ENCODE peak calls at places on chromosomes 3 and 15, in eight cellular contexts. Z is NCI-H1092, J is T47D, W is psoas muscle, K is anterior cingulate cortex, X is putamen, C is mesenteric fat pad, H is endothelial cell. F is an unnamed sample.
A peak's percentile ranks its signal among the peaks of the same experiment; 100 is the strongest.

GRCh38 chr3:151903501-151903991 is 30.1 kb downstream of the SUCNR1 start:
- DNase-seq in Z (no peak), J (no peak), W (no peak), K (no peak), X (no peak), C (no peak), H (no peak), F (no peak)

GRCh38 chr3:45009868-45010267 is 16.2 kb upstream of the CLEC3B start:
- DNase-seq in Z (no peak), J (no peak), W (no peak), K (no peak), X (no peak), C (no peak), H (no peak), F (no peak)

GRCh38 chr3:155065537-155065936 is 14.6 kb upstream of the MME start:
- DNase-seq in Z (no peak), J (no peak), W (peak; percentile 25), K (no peak), X (no peak), C (no peak), H (no peak), F (no peak)

GRCh38 chr3:142904639-142905441 is 16.0 kb upstream of the PCOLCE2 start:
- DNase-seq in Z (no peak), J (peak; percentile 31), W (no peak), K (no peak), X (no peak), C (no peak), H (no peak), F (no peak)

GRCh38 chr3:150312018-150312657 is 96.0 kb upstream of the TSC22D2 start:
- DNase-seq in Z (no peak), J (peak; percentile 34), W (no peak), K (no peak), X (no peak), C (no peak), H (no peak), F (no peak)

GRCh38 chr3:99872633-99873254 is 55.1 kb downstream of the CMSS1 start:
- DNase-seq in Z (no peak), J (no peak), W (no peak), K (no peak), X (no peak), C (no peak), H (no peak), F (no peak)

GRCh38 chr3:15269091-15269989 is 63.0 kb downstream of the SH3BP5 start:
- DNase-seq in Z (no peak), J (no peak), W (peak; percentile 90), K (peak; percentile 89), X (peak; percentile 92), C (peak; percentile 94), H (no peak), F (peak; percentile 86)

GRCh38 chr3:51269466-51269865 is 115.6 kb upstream of the MANF start:
- DNase-seq in Z (no peak), J (peak; percentile 3), W (no peak), K (no peak), X (no peak), C (no peak), H (no peak), F (no peak)

GRCh38 chr3:44058868-44059203 is 182.8 kb upstream of the TOPAZ1 start:
- DNase-seq in Z (no peak), J (no peak), W (no peak), K (no peak), X (no peak), C (no peak), H (no peak), F (no peak)

GRCh38 chr15:101024111-101024695 is 105.0 kb downstream of the LRRK1 start:
- DNase-seq in Z (no peak), J (no peak), W (no peak), K (no peak), X (no peak), C (peak; percentile 73), H (no peak), F (no peak)

GRCh38 chr3:23368731-23369130 is 165.6 kb downstream of the UBE2E2 start:
- DNase-seq in Z (no peak), J (no peak), W (no peak), K (no peak), X (no peak), C (no peak), H (no peak), F (no peak)

GRCh38 chr3:45599984-45600650 is 5.6 kb downstream of the LIMD1 start:
- DNase-seq in Z (no peak), J (no peak), W (no peak), K (no peak), X (no peak), C (no peak), H (no peak), F (no peak)

GRCh38 chr15:81504170-81504905 is 130.3 kb upstream of the TMC3 start:
- DNase-seq in Z (no peak), J (no peak), W (no peak), K (no peak), X (no peak), C (no peak), H (no peak), F (no peak)

GRCh38 chr15:39455502-39455991 is 125.3 kb upstream of the THBS1 start:
- DNase-seq in Z (no peak), J (peak; percentile 67), W (no peak), K (no peak), X (no peak), C (no peak), H (no peak), F (no peak)

GRCh38 chr15:22811640-22812039 is 25.2 kb downstream of the NIPA1 start:
- DNase-seq in Z (no peak), J (peak; percentile 78), W (no peak), K (peak; percentile 70), X (peak; percentile 83), C (peak; percentile 87), H (peak; percentile 46), F (peak; percentile 95)

GRCh38 chr3:16309558-16309957 is 44.5 kb downstream of the OXNAD1 start:
- DNase-seq in Z (no peak), J (no peak), W (no peak), K (no peak), X (no peak), C (no peak), H (no peak), F (no peak)

GRCh38 chr3:68666409-68667193 is 265.7 kb downstream of the TAFA4 start:
- DNase-seq in Z (no peak), J (no peak), W (no peak), K (no peak), X (peak; percentile 68), C (no peak), H (no peak), F (no peak)

GRCh38 chr3:194133661-194134230 is 2.2 kb upstream of the HES1 start:
- DNase-seq in Z (peak; percentile 34), J (peak; percentile 78), W (peak; percentile 67), K (peak; percentile 64), X (no peak), C (peak; percentile 90), H (peak; percentile 59), F (no peak)